ENCODE peak calls at places on chromosomes 1 and 21, in four cellular contexts. A, V, O and G are unnamed samples.

GRCh38 chr1:222665964-222666363 is 46.3 kb downstream of the AIDA start:
- DNase-seq in A (no peak), O (no peak), V (peak; percentile 52), G (no peak)

GRCh38 chr21:45983981-45984551 is 2.5 kb downstream of the COL6A1 start:
- DNase-seq in O (peak; percentile 48), A (peak; percentile 59), V (no peak), G (no peak)

GRCh38 chr21:15000076-15000475 is 64.7 kb downstream of the NRIP1 start:
- DNase-seq in O (no peak), V (peak; percentile 68), A (no peak), G (no peak)

GRCh38 chr21:45415188-45415942 is 10.4 kb downstream of the COL18A1 start:
- DNase-seq in V (no peak), A (peak; percentile 28), O (no peak), G (no peak)

GRCh38 chr1:71196685-71197084 is 115.8 kb upstream of the ZRANB2 start:
- DNase-seq in A (no peak), O (no peak), V (peak; percentile 25), G (no peak)

GRCh38 chr1:72932025-72932424 is 649.7 kb upstream of the NEGR1 start:
- DNase-seq in O (no peak), A (no peak), V (no peak), G (no peak)

GRCh38 chr1:55143686-55144085 is 71.5 kb downstream of the USP24 start:
- DNase-seq in O (no peak), V (no peak), A (no peak), G (no peak)

GRCh38 chr21:45427331-45428271 is 22.6 kb downstream of the COL18A1 start:
- DNase-seq in A (peak; percentile 89), O (no peak), V (peak; percentile 98), G (peak; percentile 98)

GRCh38 chr1:109136766-109137165 is 22.9 kb downstream of the ELAPOR1 start:
- DNase-seq in A (no peak), O (no peak), V (no peak), G (no peak)

GRCh38 chr1:164510435-164510834 is 48.5 kb upstream of the PBX1 start:
- DNase-seq in O (no peak), A (no peak), V (peak; percentile 33), G (no peak)

GRCh38 chr1:27517907-27518718 is 28.1 kb upstream of the WASF2 start:
- DNase-seq in A (no peak), O (no peak), V (no peak), G (no peak)

GRCh38 chr1:180722586-180722985 is 90.8 kb downstream of the XPR1 start:
- DNase-seq in A (no peak), O (no peak), V (no peak), G (no peak)

GRCh38 chr1:93440272-93440671 is 7.6 kb upstream of the FNBP1L start:
- DNase-seq in O (no peak), A (no peak), V (no peak), G (no peak)

GRCh38 chr1:117608758-117609157 is 2.9 kb downstream of the TENT5C start:
- DNase-seq in V (no peak), O (no peak), A (no peak), G (no peak)

GRCh38 chr1:200384818-200385390 is 24.9 kb downstream of the ZNF281 start:
- DNase-seq in A (no peak), V (no peak), O (no peak), G (no peak)

GRCh38 chr1:22096036-22096435 is 43.5 kb downstream of the CDC42 start:
- DNase-seq in O (no peak), A (no peak), V (peak; percentile 15), G (no peak)

GRCh38 chr1:184210048-184210447 is 158.5 kb downstream of the TSEN15 start:
- DNase-seq in A (no peak), O (no peak), V (peak; percentile 42), G (peak; percentile 79)

GRCh38 chr1:32215629-32216505 is 6.3 kb downstream of the TMEM234 start:
- DNase-seq in A (peak; percentile 53), V (peak; percentile 66), O (peak; percentile 69), G (peak; percentile 76)

GRCh38 chr1:39150779-39151178 is 53.7 kb upstream of the MACF1 start:
- DNase-seq in V (no peak), A (no peak), O (no peak), G (no peak)

GRCh38 chr1:24362982-24363614 is 43.9 kb downstream of the GRHL3 start:
- DNase-seq in O (no peak), A (no peak), V (peak; percentile 94), G (peak; percentile 32)

GRCh38 chr1:65432918-65433317 is 12.4 kb downstream of the LEPR start:
- DNase-seq in O (no peak), V (no peak), A (no peak), G (no peak)

GRCh38 chr1:189212606-189213005 is 1265.1 kb downstream of the BRINP3 start:
- DNase-seq in O (no peak), V (no peak), A (no peak), G (no peak)

GRCh38 chr1:184820218-184820720 is 65.6 kb upstream of the EDEM3 start:
- DNase-seq in V (no peak), A (no peak), O (no peak), G (no peak)

GRCh38 chr21:35824136-35824535 is 236.2 kb downstream of the SETD4 start:
- DNase-seq in A (no peak), V (no peak), O (no peak), G (no peak)

GRCh38 chr1:171717080-171717479 is 24.8 kb downstream of the VAMP4 start:
- DNase-seq in O (no peak), V (peak; percentile 25), A (no peak), G (no peak)

GRCh38 chr1:61081637-61082335 is 575 bp upstream of the NFIA start:
- DNase-seq in O (peak; percentile 65), A (peak; percentile 42), V (peak; percentile 38), G (peak; percentile 63)

GRCh38 chr1:154661110-154661509 is 53.1 kb upstream of the ADAR start:
- DNase-seq in V (no peak), O (no peak), A (no peak), G (no peak)

GRCh38 chr1:151158311-151158710 is 1.9 kb downstream of the TNFAIP8L2 start:
- DNase-seq in V (no peak), O (no peak), A (no peak), G (no peak)

GRCh38 chr1:151159373-151159772 is 2.9 kb downstream of the TNFAIP8L2 start:
- DNase-seq in A (no peak), O (no peak), V (no peak), G (no peak)

GRCh38 chr1:151158751-151159251 is 2.4 kb downstream of the TNFAIP8L2 start:
- DNase-seq in V (no peak), O (no peak), A (no peak), G (no peak)

GRCh38 chr1:151157067-151157531 is 650 bp downstream of the TNFAIP8L2 start:
- DNase-seq in A (no peak), V (no peak), O (no peak), G (no peak)

GRCh38 chr1:151156515-151156819 is at the start of gene TNFAIP8L2:
- DNase-seq in A (peak; percentile 56), O (no peak), V (no peak), G (peak; percentile 54)
- H3K27ac ChIP-seq in A (peak within 1 kb of the TSS; percentile 26), O (peak within 1 kb of the TSS; percentile 45), V (no peak within 1 kb of the TSS), G (no peak within 1 kb of the TSS)

DNA sequence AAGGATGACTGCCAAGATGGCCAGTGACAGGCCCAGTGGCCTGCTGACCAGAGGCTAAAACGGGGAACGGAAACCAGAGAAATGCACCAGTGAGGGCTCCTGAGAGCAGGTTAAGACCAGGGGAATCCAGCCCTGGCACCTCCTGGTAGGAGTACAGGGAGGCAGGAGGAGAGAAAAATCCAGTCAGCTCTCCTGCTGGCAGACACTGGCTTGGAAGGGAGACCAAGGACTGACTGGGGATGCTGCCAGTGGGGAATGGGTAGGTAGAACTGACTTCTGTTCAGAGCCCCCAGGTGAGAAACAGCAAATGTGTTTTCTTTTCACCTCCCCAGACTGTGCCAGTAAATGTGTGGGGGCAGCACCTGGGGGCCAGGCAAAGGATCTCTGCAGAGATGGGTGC is 27.7 kb upstream of the CRNN start:
- DNase-seq in A (no peak), O (no peak), V (no peak), G (no peak)
- H3K9me3 ChIP-seq in A (no peaks in the 10 kb centered on the region), O (no peaks in the 10 kb centered on the region), V (no peaks in the 10 kb centered on the region), G (no peaks in the 10 kb centered on the region)

GRCh38 chr1:167221804-167222610 is 1.3 kb downstream of the POU2F1 start:
- DNase-seq in O (peak; percentile 82), A (peak; percentile 46), V (peak; percentile 77), G (peak; percentile 70)

GRCh38 chr1:167221126-167221803 is 579 bp downstream of the POU2F1 start:
- DNase-seq in V (no peak), A (peak; percentile 37), O (peak; percentile 69), G (no peak)

GRCh38 chr1:167219194-167219593 is 1.5 kb upstream of the POU2F1 start:
- DNase-seq in V (no peak), A (no peak), O (no peak), G (no peak)

GRCh38 chr1:167220537-167221125 is at the start of gene POU2F1:
- DNase-seq in V (peak; percentile 97), A (peak; percentile 99), O (peak; percentile 99), G (peak; percentile 99)

GRCh38 chr1:167219646-167220536 is 795 bp upstream of the POU2F1 start:
- DNase-seq in O (peak; percentile 89), A (peak; percentile 82), V (peak; percentile 25), G (peak; percentile 83)
- TF ChIP-seq POLR2A in O (peak; percentile 53), A (no peak), V (no peak), G (peak; percentile 2)

DNA sequence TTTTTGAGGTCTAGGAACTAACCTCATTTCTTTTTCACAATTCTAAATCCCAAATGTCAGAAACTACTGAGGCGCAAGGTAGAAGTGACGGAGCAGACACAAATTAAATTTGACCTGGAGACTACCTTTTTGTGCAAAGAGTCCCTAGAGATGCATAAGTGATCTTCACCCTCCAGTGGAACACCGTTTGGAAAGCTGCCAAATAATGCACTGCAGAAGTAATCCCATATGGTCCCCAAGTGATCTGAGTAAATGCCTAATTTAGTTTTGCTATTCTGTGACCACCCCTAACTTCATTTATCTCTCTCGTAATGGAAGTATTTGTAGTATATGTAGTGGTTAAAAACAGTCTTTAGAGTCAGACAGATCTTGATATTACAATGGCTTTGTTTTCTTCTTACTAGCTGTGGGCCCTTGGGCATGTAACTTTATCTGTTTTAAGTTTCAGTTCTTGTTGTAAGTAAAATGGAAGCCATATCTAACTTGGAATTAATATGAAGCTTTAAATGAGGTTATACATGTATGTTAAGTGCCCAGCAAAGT is 70.4 kb upstream of the IPO9 start:
- DNase-seq in O (no peak), V (no peak), A (no peak), G (no peak)
- H3K27ac ChIP-seq in O (no peak overlapping the region), V (no peak overlapping the region), A (no peak overlapping the region), G (no peak overlapping the region)

DNA sequence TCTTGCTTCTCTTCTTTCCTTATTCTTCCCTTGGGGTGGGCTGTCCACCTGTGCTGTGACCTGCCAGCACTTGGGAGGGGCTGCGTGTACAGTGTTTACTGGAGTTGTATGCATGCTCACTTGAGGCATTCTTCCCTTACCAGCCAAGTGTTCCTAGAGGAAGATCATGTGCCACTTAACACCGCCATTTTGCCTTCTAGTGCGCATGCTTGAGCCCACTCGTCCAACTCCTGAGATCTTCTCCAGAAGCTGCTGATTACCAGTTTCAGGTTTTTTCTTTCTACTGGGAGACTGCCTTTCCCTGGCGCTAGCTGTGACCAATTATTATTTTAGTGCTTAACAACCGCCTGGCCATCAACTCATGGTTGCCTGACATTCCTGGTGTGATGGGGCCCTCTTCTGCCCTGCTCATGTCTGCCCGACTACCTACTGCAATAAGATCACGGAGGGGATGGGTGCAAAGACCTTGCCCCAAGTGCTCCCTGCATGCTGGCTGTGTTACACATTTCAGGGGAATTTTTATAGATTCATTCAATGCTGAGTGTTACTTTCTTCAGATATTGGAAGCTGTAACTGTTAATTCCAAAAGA is 74.2 kb upstream of the B3GALT5 start:
- DNase-seq in A (no peak), V (no peak), O (no peak), G (no peak)
- H3K9me3 ChIP-seq in A (no peaks in the 10 kb centered on the region), V (no peaks in the 10 kb centered on the region), O (no peaks in the 10 kb centered on the region), G (no peaks in the 10 kb centered on the region)

GRCh38 chr1:77683142-77683835 is 831 bp upstream of the ZZZ3 start:
- DNase-seq in A (peak; percentile 96), V (peak; percentile 89), O (peak; percentile 96), G (peak; percentile 95)
- TF ChIP-seq POLR2A in A (peak; percentile 58), V (peak; percentile 17), O (peak; percentile 69), G (peak; percentile 69)